ENCODE peak calls at places on chromosomes 4 and X, in five cellular contexts. T, U, P, C and G are unnamed samples.

GRCh38 chrX:154401918-154402621 is 3.9 kb downstream of the RPL10 start:
- DNase-seq in T (no peak), U (no peak), P (no peak), C (no peak), G (no peak)

GRCh38 chr4:84327526-84327925 is 171.6 kb downstream of the NKX6-1 start:
- DNase-seq in T (no peak), U (no peak), P (no peak), C (no peak), G (no peak)

GRCh38 chr4:119615068-119615744 is 13.4 kb downstream of the PDE5A start:
- DNase-seq in T (no peak), U (no peak), P (no peak), C (no peak), G (no peak)

GRCh38 chrX:41781500-41781899 is 57.5 kb downstream of the GPR82 start:
- DNase-seq in T (no peak), U (no peak), P (no peak), C (no peak), G (no peak)

GRCh38 chr4:78613522-78614311 is 62.1 kb downstream of the ANXA3 start:
- DNase-seq in T (no peak), U (no peak), P (no peak), C (no peak), G (no peak)

GRCh38 chr4:80266267-80266901 is at the start of gene FGF5:
- DNase-seq in T (no peak), U (no peak), P (peak; percentile 29), C (no peak), G (peak; percentile 33)

GRCh38 chr4:173477016-173477415 is 53.0 kb downstream of the HAND2 start:
- DNase-seq in T (no peak), U (no peak), P (no peak), C (no peak), G (no peak)

GRCh38 chr4:147480891-147481576 is at the start of gene EDNRA:
- DNase-seq in T (no peak), U (no peak), P (peak; percentile 52), C (no peak), G (peak; percentile 48)

GRCh38 chr4:70559216-70559830 is 32.7 kb upstream of the AMBN start:
- DNase-seq in T (peak; percentile 60), U (no peak), P (peak; percentile 21), C (no peak), G (peak; percentile 26)

GRCh38 chr4:8639777-8640720 is 47.5 kb downstream of the CPZ start:
- DNase-seq in T (no peak), U (peak; percentile 26), P (no peak), C (no peak), G (peak; percentile 18)

GRCh38 chrX:65196758-65197371 is 220.6 kb upstream of the ZC4H2 start:
- DNase-seq in T (peak; percentile 70), U (peak; percentile 83), P (no peak), C (peak; percentile 50), G (no peak)

GRCh38 chr4:3346146-3346545 is 53.3 kb downstream of the RGS12 start:
- DNase-seq in T (peak; percentile 50), U (no peak), P (no peak), C (no peak), G (peak; percentile 55)

GRCh38 chr4:147542229-147542990 is 61.5 kb downstream of the EDNRA start:
- DNase-seq in T (no peak), U (no peak), P (no peak), C (no peak), G (no peak)

GRCh38 chr4:56727150-56727549 is 46.1 kb upstream of the HOPX start:
- DNase-seq in T (no peak), U (no peak), P (no peak), C (no peak), G (no peak)

GRCh38 chrX:118495061-118495921 is at the start of gene DOCK11:
- DNase-seq in T (peak; percentile 59), U (peak; percentile 79), P (peak; percentile 80), C (peak; percentile 43), G (peak; percentile 68)
- TF ChIP-seq POLR2A in T (no peak), U (peak; percentile 27), P (peak; percentile 58), C (no peak), G (no peak)

GRCh38 chrX:24426921-24427746 is 38.0 kb upstream of the PDK3 start:
- DNase-seq in T (no peak), U (no peak), P (no peak), C (no peak), G (no peak)
- H3K27ac ChIP-seq in T (no peak overlapping the region), U (no peak overlapping the region), P (peak overlapping the region; percentile 51), C (no peak overlapping the region), G (peak overlapping the region; percentile 64)

GRCh38 chrX:2607113-2607512 is 84.0 kb upstream of the CD99 start:
- DNase-seq in T (no peak), U (no peak), P (no peak), C (no peak), G (no peak)

GRCh38 chrX:2609431-2610238 is 81.5 kb upstream of the CD99 start:
- DNase-seq in T (no peak), U (no peak), P (no peak), C (no peak), G (no peak)

GRCh38 chrX:2610246-2611170 is 80.6 kb upstream of the CD99 start:
- DNase-seq in T (no peak), U (no peak), P (no peak), C (no peak), G (no peak)

DNA sequence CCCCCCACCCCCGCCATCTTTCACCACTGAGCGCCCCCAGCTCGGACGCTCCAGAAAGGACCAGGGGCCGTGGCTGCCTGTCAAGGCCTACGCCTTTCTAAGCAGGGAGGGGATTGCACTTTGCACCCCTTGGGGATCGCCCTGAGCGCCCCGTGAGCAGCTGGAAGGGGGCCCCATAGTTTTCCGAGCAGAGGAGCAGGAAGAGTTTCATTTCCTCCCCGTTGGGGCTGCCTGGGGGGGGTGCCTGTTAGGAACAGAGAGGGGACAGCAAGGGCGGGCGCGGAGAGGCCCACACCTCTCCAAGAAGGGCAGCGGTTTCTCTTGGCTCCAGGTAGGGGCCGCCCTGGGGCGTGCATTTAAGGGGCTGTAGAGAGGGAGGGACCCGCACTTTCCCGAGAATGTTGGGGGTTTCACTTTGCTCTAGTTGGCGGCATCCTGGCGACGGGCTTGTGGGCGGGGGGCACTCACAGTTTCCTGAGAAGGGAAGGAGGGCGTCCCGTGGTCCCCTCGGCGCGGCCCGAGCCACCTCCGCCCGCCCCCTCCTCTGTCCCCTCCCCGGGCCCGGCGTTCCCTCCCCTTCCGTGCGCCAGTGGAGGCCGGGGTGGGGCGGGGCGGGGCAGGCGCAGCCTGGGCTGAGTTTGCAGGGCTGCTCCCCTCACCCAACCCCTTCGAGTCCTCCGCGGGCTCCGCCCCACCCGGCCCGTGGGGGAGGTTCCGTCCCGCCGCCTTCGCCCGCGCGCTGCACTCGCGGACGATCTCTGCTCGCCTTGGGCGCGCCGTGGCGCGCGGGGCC is 82.3 kb upstream of the CD99 start:
- DNase-seq in T (peak; percentile 89), U (peak; percentile 93), P (peak; percentile 88), C (peak; percentile 58), G (peak; percentile 86)
- TF ChIP-seq POLR2A in T (no peak), U (peak; percentile 36), P (no peak), C (no peak), G (no peak)

GRCh38 chr4:123452585-123452984 is 56.0 kb downstream of the SPRY1 start:
- DNase-seq in T (peak; percentile 34), U (no peak), P (peak; percentile 22), C (no peak), G (no peak)
- H3K27ac ChIP-seq in T (no peak overlapping the region), U (no peak overlapping the region), P (no peak overlapping the region), C (no peak overlapping the region), G (no peak overlapping the region)

GRCh38 chr4:19358015-19358414 is 893.7 kb upstream of the SLIT2 start:
- DNase-seq in T (no peak), U (no peak), P (no peak), C (no peak), G (no peak)
- TF ChIP-seq POLR2A in T (no peak), U (no peak), P (no peak), C (no peak), G (no peak)